ENCODE peak calls at places on chromosomes 1 and 21, in four cellular contexts. R is uterus, F is transverse colon, D is spleen. P is an unnamed sample.

GRCh38 chr1:110310300-110310699 is 28.9 kb upstream of the RBM15 start:
- DNase-seq in D (no peak), R (no peak), F (no peak), P (no peak)

GRCh38 chr21:36499578-36500471 is 19.9 kb upstream of the CLDN14 start:
- DNase-seq in R (no peak), F (peak), D (no peak), P (no peak)

GRCh38 chr21:44702973-44703730 is 6.2 kb downstream of the KRTAP10-12 start:
- DNase-seq in R (no peak), F (no peak), D (no peak), P (no peak)

GRCh38 chr1:220918285-220918951 is 39.2 kb downstream of the HLX start:
- DNase-seq in F (no peak), D (no peak), R (no peak), P (no peak)

GRCh38 chr21:31554511-31555022 is 104.9 kb upstream of the SOD1 start:
- DNase-seq in F (no peak), R (no peak), D (no peak), P (no peak)

GRCh38 chr1:18057643-18058042 is 50.0 kb upstream of the IGSF21 start:
- DNase-seq in R (no peak), D (no peak), F (no peak), P (no peak)

GRCh38 chr1:173017792-173018191 is 32.9 kb downstream of the TNFSF18 start:
- DNase-seq in R (no peak), F (no peak), D (no peak), P (no peak)

GRCh38 chr1:234729566-234729965 is 119.6 kb upstream of the IRF2BP2 start:
- DNase-seq in D (no peak), R (no peak), F (no peak), P (no peak)

GRCh38 chr1:19384113-19384512 is 72.0 kb downstream of the SLC66A1 start:
- DNase-seq in F (peak), R (peak), D (no peak), P (no peak)

GRCh38 chr21:44378646-44379581 is 25.5 kb downstream of the TRPM2 start:
- DNase-seq in R (no peak), D (no peak), F (no peak), P (no peak)

GRCh38 chr1:231338270-231339128 is at the start of gene SPRTN:
- DNase-seq in R (no peak), D (no peak), F (no peak), P (no peak)

GRCh38 chr1:19799877-19800804 is at the start of gene TMCO4:
- DNase-seq in F (peak), D (peak), R (peak), P (peak)

GRCh38 chr1:12275370-12275769 is 45.5 kb downstream of the VPS13D start:
- DNase-seq in R (no peak), D (no peak), F (peak), P (no peak)

GRCh38 chr21:35861656-35862055 is 198.7 kb downstream of the SETD4 start:
- DNase-seq in R (no peak), F (no peak), D (no peak), P (no peak)

GRCh38 chr1:62530516-62531154 is 66.7 kb upstream of the ANGPTL3 start:
- DNase-seq in R (no peak), F (peak), D (no peak), P (no peak)

GRCh38 chr1:25695991-25696330 is 79.4 kb downstream of the MAN1C1 start:
- DNase-seq in D (no peak), R (peak), F (no peak), P (no peak)

GRCh38 chr1:107782192-107782845 is 182.7 kb downstream of the VAV3 start:
- DNase-seq in R (no peak), F (no peak), D (no peak), P (no peak)

GRCh38 chr1:3121401-3122215 is 52.6 kb downstream of the PRDM16 start:
- DNase-seq in D (no peak), R (no peak), F (no peak), P (no peak)

GRCh38 chr1:21869620-21870121 is 57.6 kb downstream of the LDLRAD2 start:
- DNase-seq in F (peak), R (peak), D (peak), P (no peak)

GRCh38 chr1:226019550-226019949 is 20.4 kb upstream of the SDE2 start:
- DNase-seq in F (no peak), R (no peak), D (no peak), P (no peak)

GRCh38 chr21:37244506-37245083 is 22.5 kb downstream of the VPS26C start:
- DNase-seq in R (no peak), F (no peak), D (no peak), P (no peak)

GRCh38 chr21:34801519-34802132 is 132.8 kb downstream of the CLIC6 start:
- DNase-seq in D (no peak), R (no peak), F (no peak), P (no peak)

GRCh38 chr1:23638786-23639241 is 52.8 kb upstream of the RPL11 start:
- DNase-seq in D (no peak), R (peak), F (no peak), P (no peak)

GRCh38 chr1:226629210-226629895 is 80.8 kb downstream of the STUM start:
- DNase-seq in D (peak), F (peak), R (peak), P (no peak)

GRCh38 chr1:159598196-159598595 is 10.6 kb downstream of the APCS start:
- DNase-seq in F (no peak), R (no peak), D (no peak), P (no peak)

GRCh38 chr1:7420098-7420445 is 351.0 kb upstream of the VAMP3 start:
- DNase-seq in D (peak), F (no peak), R (peak), P (no peak)

GRCh38 chr1:226123591-226124471 is 61.3 kb downstream of the H3-3A start:
- DNase-seq in D (peak), R (no peak), F (peak), P (no peak)

GRCh38 chr1:154940880-154941228 is 4.3 kb upstream of the PMVK start:
- DNase-seq in F (no peak), R (no peak), D (no peak), P (no peak)

GRCh38 chr1:154940213-154940879 is 3.8 kb upstream of the PMVK start:
- DNase-seq in D (no peak), R (no peak), F (no peak), P (no peak)

GRCh38 chr1:154938604-154939399 is 2.3 kb upstream of the PMVK start:
- DNase-seq in F (no peak), D (no peak), R (no peak), P (no peak)

GRCh38 chr1:154943649-154944421 is 7.3 kb upstream of the PMVK start:
- DNase-seq in R (no peak), D (no peak), F (peak), P (no peak)

GRCh38 chr1:154941332-154941995 is 4.9 kb upstream of the PMVK start:
- DNase-seq in R (no peak), F (no peak), D (peak), P (no peak)
- TF ChIP-seq POLR2A in R (no peak), F (no peak), D (no peak), P (no peak)

DNA sequence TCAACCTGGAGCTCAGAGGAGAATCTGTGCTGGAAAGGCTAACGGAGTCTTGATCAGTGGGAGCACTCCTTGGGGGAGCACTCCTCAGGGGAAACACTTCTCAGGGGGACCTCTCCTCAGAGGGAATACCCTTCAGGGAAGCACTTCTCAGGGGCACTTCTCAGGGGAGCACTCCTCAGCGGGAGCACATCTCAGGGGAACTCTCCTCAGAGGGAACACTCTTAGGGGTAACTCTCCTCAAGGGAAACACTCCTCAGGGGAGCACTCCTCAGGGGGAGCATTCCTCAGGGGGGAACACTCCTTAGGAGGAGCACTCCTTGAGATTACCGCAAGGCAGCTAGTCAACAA is 41.2 kb downstream of the CD2 start:
- DNase-seq in R (no peak), D (no peak), F (no peak), P (no peak)
- H3K27ac ChIP-seq in R (no peak), D (no peak), F (no peak), P (no peak)

GRCh38 chr1:198158766-198159589 is 2.2 kb downstream of the NEK7 start:
- DNase-seq in R (peak), F (peak), D (peak), P (peak)

GRCh38 chr1:198156111-198156744 is 570 bp upstream of the NEK7 start:
- DNase-seq in R (peak), D (no peak), F (peak), P (no peak)

GRCh38 chr1:198156745-198157240 is at the start of gene NEK7:
- DNase-seq in F (peak), D (peak), R (peak), P (peak)

GRCh38 chr1:198157847-198158765 is 1.3 kb downstream of the NEK7 start:
- DNase-seq in F (peak), D (no peak), R (no peak), P (no peak)

DNA sequence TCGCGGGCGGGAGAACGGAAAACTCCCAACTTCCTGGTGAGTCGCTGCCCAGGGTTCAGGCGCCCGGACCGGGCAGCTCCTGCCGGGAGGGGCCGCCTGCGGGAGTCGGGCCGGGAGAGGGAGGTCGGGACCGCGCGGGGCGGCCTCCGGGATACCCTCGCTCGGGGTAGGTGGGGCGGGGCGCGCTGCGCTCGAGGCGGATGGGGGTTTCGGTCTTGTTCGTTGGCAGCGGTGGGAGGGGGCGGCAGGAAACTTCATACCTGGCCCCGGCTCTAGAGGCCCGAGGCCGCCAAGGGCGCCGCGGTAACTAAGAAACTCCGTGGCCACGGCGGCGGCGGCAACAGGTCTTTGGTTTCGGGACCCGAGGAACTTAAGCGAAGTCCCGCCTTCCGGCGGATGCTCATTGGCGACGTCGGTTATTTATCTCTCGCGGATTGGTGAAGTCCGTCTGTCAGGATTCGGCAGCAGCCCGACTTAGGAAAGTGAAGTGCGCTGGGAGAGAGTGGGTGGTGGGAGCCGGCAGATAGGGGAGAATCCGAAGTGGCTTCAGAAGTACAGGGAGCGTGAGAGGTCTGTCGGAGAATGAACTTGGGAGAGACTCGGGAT is 546 bp downstream of the NEK7 start:
- DNase-seq in D (peak), F (peak), R (peak), P (peak)
- TF ChIP-seq POLR2A in D (no peak), F (peak), R (peak), P (no peak)

GRCh38 chr21:41864311-41865001 is 14.7 kb downstream of the PRDM15 start:
- DNase-seq in F (no peak), R (no peak), D (peak), P (no peak)
- H3K27ac ChIP-seq in F (no peak), R (no peak), D (no peak), P (no peak)

DNA sequence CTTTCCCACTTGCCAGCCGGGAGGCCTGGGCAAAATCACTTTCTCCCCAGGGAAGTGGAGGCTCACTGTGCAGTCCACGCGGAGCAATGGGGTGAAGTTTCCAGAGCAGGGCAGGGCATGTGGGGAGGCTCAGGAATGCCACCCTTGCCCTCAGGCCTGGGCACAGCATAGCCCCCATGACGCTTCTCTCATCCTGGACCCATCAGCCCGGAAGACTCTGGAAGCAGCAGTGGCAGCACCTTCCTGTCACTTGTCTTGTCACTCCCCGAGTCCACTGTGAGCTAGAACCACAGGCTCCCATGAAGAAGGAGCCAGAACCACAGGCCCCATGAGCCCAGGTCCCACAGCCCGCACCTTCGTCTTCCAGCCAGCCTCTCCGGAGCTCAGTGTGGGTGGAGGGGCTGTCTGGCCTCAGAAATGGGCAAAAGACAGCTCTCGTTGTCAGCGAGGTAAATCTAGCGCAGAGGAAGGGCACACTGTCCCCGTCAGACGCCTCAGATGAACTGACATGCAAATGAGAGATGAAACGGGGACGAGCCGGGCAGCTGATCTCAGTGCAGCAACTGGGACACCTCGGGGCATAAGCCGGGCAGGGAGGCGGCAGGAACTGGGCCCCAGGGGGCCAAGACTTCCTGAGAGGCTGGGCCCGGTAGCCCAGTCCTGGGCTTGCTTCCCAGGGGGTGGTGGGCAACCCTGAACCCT is 6.1 kb downstream of the PDE9A start:
- DNase-seq in D (peak), F (no peak), R (no peak), P (no peak)
- TF ChIP-seq POLR2A in D (no peak), F (no peak), R (no peak), P (no peak)

P was measured in esophagus squamous epithelium.